ENCODE peak calls at places on chromosomes 16 and 17, in five cellular contexts. Q is SK-N-SH, W is GM12878, G is HepG2, X is K562. T is an unnamed sample.

GRCh38 chr17:62966426-62967110 is 533 bp downstream of the TANC2 start:
- DNase-seq in G (no peak), Q (no peak), X (peak), W (no peak), T (peak)

GRCh38 chr17:1047177-1047885 is 50.4 kb downstream of the TIMM22 start:
- DNase-seq in Q (no peak), W (no peak), G (no peak), X (no peak), T (no peak)

GRCh38 chr17:21363776-21364642 is 12.1 kb upstream of the KCNJ12 start:
- DNase-seq in X (no peak), Q (no peak), W (no peak), G (no peak), T (no peak)

GRCh38 chr16:55668337-55669281 is 12.8 kb downstream of the SLC6A2 start:
- DNase-seq in G (peak), W (no peak), Q (no peak), X (no peak), T (no peak)

GRCh38 chr16:68596266-68596665 is 48.8 kb upstream of the CDH3 start:
- DNase-seq in X (no peak), Q (no peak), W (no peak), G (no peak), T (no peak)

GRCh38 chr17:82490512-82491195 is 28.9 kb upstream of the FOXK2 start:
- DNase-seq in Q (no peak), X (no peak), G (no peak), W (no peak), T (no peak)

GRCh38 chr16:66701516-66701915 is 5.0 kb upstream of the CMTM4 start:
- DNase-seq in X (no peak), Q (no peak), G (no peak), W (no peak), T (no peak)

GRCh38 chr16:11507991-11508390 is 78.7 kb downstream of the LITAF start:
- DNase-seq in Q (no peak), X (no peak), W (no peak), G (no peak), T (no peak)

GRCh38 chr16:89201467-89202377 is 1.4 kb upstream of the SLC22A31 start:
- DNase-seq in G (peak), W (no peak), X (peak), Q (peak), T (peak)

GRCh38 chr17:28759296-28759865 is 15.6 kb downstream of the TRAF4 start:
- DNase-seq in W (no peak), X (no peak), G (no peak), Q (no peak), T (no peak)

GRCh38 chr16:86318119-86318518 is 192.2 kb upstream of the FOXF1 start:
- DNase-seq in X (no peak), Q (no peak), W (no peak), G (no peak), T (no peak)

GRCh38 chr16:2527784-2528100 is 3.5 kb downstream of the CEMP1 start:
- DNase-seq in X (no peak), G (no peak), Q (no peak), W (no peak), T (no peak)

GRCh38 chr17:81241648-81242420 is 2.7 kb downstream of the NDUFAF8 start:
- DNase-seq in G (peak), X (peak), W (no peak), Q (peak), T (peak)

GRCh38 chr16:72246423-72246822 is 74.5 kb upstream of the PMFBP1 start:
- DNase-seq in W (peak), G (no peak), X (no peak), Q (no peak), T (no peak)

GRCh38 chr17:80663783-80664206 is 119.2 kb downstream of the RPTOR start:
- DNase-seq in W (no peak), X (peak), Q (no peak), G (no peak), T (no peak)

GRCh38 chr16:4966736-4967453 is 8.8 kb downstream of the SEC14L5 start:
- DNase-seq in X (no peak), Q (no peak), G (no peak), W (no peak), T (no peak)

GRCh38 chr16:89343501-89344291 is 126.2 kb downstream of the ZNF778 start:
- DNase-seq in Q (no peak), X (no peak), W (no peak), G (no peak), T (no peak)

GRCh38 chr17:22411185-22411784 is 719.0 kb downstream of the KCNJ18 start:
- DNase-seq in W (no peak), Q (peak), G (no peak), X (no peak), T (no peak)

GRCh38 chr17:69819316-69820087 is 255.5 kb upstream of the KCNJ16 start:
- DNase-seq in G (no peak), Q (no peak), W (no peak), X (no peak), T (no peak)

GRCh38 chr17:81909966-81910839 is 996 bp downstream of the PCYT2 start:
- DNase-seq in W (no peak), X (peak), Q (peak), G (peak), T (no peak)

GRCh38 chr17:77098884-77099545 is 41.8 kb upstream of the SEC14L1 start:
- DNase-seq in W (no peak), G (peak), Q (no peak), X (no peak), T (no peak)

GRCh38 chr17:10657866-10658265 is 757 bp upstream of the MYH3 start:
- DNase-seq in X (no peak), Q (peak), G (no peak), W (no peak), T (no peak)

GRCh38 chr17:48678141-48678971 is 44.0 kb downstream of the PRAC1 start:
- DNase-seq in X (peak), W (peak), G (peak), Q (peak), T (peak)
- H3K4me3 ChIP-seq in X (no peak), W (no peak), G (no peak), Q (no peak), T (peak)

DNA sequence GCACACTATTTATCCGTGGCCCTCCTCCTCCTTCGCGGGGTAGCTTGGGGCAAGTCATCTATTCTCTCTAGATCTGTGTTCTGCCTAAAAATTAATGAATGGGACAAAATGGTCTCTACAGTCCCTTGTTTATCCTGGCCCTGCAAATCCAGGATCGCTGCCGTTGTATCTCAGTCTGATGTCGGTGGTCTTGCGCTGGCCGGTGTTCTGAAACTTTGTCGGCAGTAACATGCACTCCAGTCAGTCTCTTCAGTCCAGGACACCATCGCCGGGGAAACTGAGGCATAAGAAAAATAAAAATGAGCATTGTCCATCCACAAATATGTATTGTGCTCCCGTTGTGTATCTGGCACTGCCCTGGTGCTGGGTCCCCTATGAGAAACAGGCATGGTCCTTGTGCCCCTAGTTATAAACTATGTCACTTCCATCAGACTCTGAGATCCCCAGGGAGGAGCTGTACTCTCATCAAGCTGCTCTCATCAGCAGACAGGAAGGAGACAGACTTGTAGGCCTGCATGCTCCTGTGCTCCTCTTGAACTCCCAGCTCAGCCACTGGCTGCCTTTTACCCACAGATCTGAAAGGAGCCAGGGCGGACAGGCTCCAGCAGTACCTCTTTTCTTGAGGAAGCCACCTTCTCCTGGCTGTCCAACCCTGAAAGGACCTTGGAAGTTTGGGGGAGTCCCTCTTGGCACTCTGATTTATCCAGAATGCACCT is 13.7 kb upstream of the CA4 start:
- DNase-seq in G (no peak), W (no peak), X (no peak), Q (no peak), T (no peak)
- TF ChIP-seq USF2 in G (no peak), W (no peak), X (no peak), Q (no peak), T (no peak)

GRCh38 chr17:74646231-74646630 is 22.7 kb upstream of the CD300E start:
- DNase-seq in G (peak), W (no peak), X (peak), Q (peak), T (peak)
- TF ChIP-seq REST in G (no peak), W (no peak), X (no peak), Q (no peak), T (no peak)

DNA sequence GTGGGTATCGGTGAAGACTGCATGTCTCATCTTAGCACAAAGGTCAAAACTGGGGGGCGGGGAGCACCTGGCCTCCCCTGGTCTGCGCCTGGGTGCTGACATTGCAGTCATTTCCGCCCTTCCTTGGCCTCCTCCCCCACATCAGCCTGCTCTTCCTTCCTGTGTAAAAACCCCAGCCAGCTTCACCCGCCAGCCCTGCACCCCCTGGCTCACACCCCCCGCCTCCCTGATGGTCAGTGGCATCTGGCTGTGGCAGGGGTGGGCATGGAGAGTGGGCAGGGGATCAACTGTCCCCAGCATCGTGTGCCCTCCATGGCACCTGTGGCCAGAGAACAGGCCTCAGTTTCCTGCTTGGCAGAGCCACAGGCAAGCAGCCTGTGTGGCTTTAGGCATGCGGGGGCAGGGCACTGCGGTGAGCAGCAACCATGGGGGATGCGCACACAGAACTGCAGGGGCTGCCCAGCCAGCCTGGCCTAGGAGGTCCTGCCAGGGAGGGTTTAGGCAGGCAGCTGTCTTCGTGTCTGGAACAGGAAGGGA is 26.5 kb upstream of the LASP1NB start:
- DNase-seq in X (peak), Q (no peak), W (peak), G (no peak), T (no peak)
- H3K4me3 ChIP-seq in X (no peak), Q (no peak), W (peak), G (no peak), T (no peak)

DNA sequence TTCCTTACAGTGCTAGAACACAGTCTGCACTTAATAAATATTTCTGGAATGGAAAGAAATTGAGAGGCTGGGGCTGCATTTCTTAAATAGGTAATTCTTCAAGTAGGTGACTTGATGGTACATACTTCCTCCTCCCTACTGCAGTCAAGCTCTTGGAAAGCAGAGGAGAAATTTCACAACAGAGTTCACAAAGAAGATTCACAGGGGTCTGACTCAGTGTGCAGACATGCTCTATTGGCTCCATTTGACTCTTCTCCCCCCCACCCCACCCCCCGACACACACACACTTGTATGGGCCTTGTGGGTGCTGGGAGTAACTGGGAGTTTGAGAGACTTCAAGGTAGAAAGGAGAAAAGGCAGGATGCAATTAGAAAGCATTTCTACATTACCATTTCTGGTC is 6.2 kb upstream of the MYOCD start:
- DNase-seq in G (no peak), W (no peak), Q (no peak), X (no peak), T (peak)
- TF ChIP-seq USF2 in G (no peak), W (no peak), Q (no peak), X (no peak), T (no peak)

GRCh38 chr17:73029021-73029420 is 63.5 kb downstream of the SLC39A11 start:
- DNase-seq in Q (no peak), G (no peak), W (no peak), X (no peak), T (no peak)
- TF ChIP-seq REST in Q (no peak), G (no peak), W (no peak), X (no peak), T (no peak)

DNA sequence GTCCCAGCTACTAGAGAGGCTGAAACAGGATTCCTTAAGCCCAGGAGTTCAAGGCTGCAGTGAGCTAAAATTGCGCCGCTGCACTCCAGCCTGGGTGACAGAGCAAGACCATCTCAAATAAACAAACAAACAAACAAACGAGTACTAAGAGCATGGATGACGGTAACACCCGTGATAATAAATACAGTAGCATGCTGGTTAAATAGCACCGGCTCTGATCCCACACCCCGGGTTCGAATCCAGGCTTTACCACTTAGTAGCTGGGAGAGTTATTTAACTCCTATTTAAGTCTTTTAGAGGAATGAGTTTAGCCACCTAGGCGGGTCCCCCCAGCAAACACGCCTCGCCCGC is 302 bp upstream of the METTL22 start:
- DNase-seq in X (no peak), Q (no peak), W (no peak), G (no peak), T (no peak)
- H3K4me3 ChIP-seq in X (peak), Q (peak), W (peak), G (peak), T (peak)

GRCh38 chr16:22022151-22022550 is 14.2 kb downstream of the MOSMO start:
- DNase-seq in Q (no peak), W (no peak), G (no peak), X (no peak), T (no peak)

GRCh38 chr16:22018559-22018958 is 10.6 kb downstream of the MOSMO start:
- DNase-seq in W (no peak), Q (no peak), G (no peak), X (no peak), T (no peak)

GRCh38 chr16:22027633-22028032 is 19.7 kb downstream of the MOSMO start:
- DNase-seq in Q (no peak), G (no peak), X (no peak), W (no peak), T (no peak)

DNA sequence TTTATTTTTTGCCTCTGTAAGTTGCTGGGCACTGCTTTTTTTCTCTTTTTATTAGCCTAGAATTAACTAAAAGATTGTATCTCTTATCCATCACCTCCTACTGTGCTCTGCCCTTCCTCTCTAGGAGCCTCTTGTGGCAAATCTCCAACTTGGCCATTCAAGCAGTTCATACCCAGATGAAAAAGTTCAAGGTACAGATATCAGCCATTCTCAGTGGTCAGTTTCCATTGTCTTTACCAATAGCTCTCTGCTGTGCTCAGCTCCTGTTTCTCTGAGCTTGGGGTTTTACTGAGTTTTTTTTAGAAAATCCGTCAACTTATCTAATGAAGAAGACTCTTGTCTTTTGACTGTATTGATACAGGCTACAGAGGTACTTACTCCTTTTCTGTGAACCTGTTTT is 15.6 kb downstream of the MOSMO start:
- DNase-seq in X (no peak), G (no peak), W (peak), Q (no peak), T (no peak)
- TF ChIP-seq USF2 in X (no peak), G (no peak), W (no peak), Q (no peak), T (no peak)

GRCh38 chr17:75827291-75828050 is 16.7 kb downstream of the UNC13D start:
- DNase-seq in Q (peak), W (no peak), G (peak), X (no peak), T (peak)
- TF ChIP-seq REST in Q (peak), W (no peak), G (no peak), X (no peak), T (no peak)

T was measured in A549.